ENCODE peak calls at places on chromosomes 12 and 14, in five cellular contexts. One of them, this sample, is unnamed.

GRCh38 chr12:52867636-52868035 is 18.8 kb upstream of the KRT78 start:
- DNase-seq in aorta: peak
- DNase-seq in A549: peak
- DNase-seq in CD4-positive, alpha-beta memory T cell: peak
- DNase-seq in neuronal stem cell: no peak
- DNase-seq in this sample: no peak

GRCh38 chr12:67469666-67470065 is 178.9 kb upstream of the DYRK2 start:
- DNase-seq in CD4-positive, alpha-beta memory T cell: no peak
- DNase-seq in A549: no peak
- DNase-seq in neuronal stem cell: no peak
- DNase-seq in aorta: no peak
- DNase-seq in this sample: no peak

GRCh38 chr14:90450151-90450550 is 53.3 kb downstream of the CALM1 start:
- DNase-seq in A549: no peak
- DNase-seq in neuronal stem cell: no peak
- DNase-seq in aorta: no peak
- DNase-seq in CD4-positive, alpha-beta memory T cell: no peak
- DNase-seq in this sample: no peak

GRCh38 chr14:73613419-73613963 is 1.2 kb downstream of the ACOT6 start:
- DNase-seq in A549: no peak
- DNase-seq in CD4-positive, alpha-beta memory T cell: no peak
- DNase-seq in neuronal stem cell: no peak
- DNase-seq in aorta: no peak
- DNase-seq in this sample: no peak

GRCh38 chr14:71703477-71703876 is 228.8 kb upstream of the RGS6 start:
- DNase-seq in neuronal stem cell: no peak
- DNase-seq in A549: no peak
- DNase-seq in CD4-positive, alpha-beta memory T cell: no peak
- DNase-seq in aorta: no peak
- DNase-seq in this sample: no peak

GRCh38 chr12:1297206-1297605 is 297.2 kb downstream of the FBXL14 start:
- DNase-seq in A549: no peak
- DNase-seq in aorta: no peak
- DNase-seq in CD4-positive, alpha-beta memory T cell: no peak
- DNase-seq in neuronal stem cell: no peak
- DNase-seq in this sample: no peak

GRCh38 chr12:118015306-118015705 is 1.2 kb upstream of the RFC5 start:
- DNase-seq in A549: no peak
- DNase-seq in neuronal stem cell: no peak
- DNase-seq in CD4-positive, alpha-beta memory T cell: no peak
- DNase-seq in aorta: no peak
- DNase-seq in this sample: no peak

GRCh38 chr12:54421175-54421872 is 2.3 kb upstream of the ITGA5 start:
- DNase-seq in A549: no peak
- DNase-seq in aorta: peak
- DNase-seq in neuronal stem cell: no peak
- DNase-seq in CD4-positive, alpha-beta memory T cell: no peak
- DNase-seq in this sample: no peak

GRCh38 chr12:121634836-121635235 is 8.5 kb downstream of the ORAI1 start:
- DNase-seq in CD4-positive, alpha-beta memory T cell: no peak
- DNase-seq in aorta: no peak
- DNase-seq in A549: no peak
- DNase-seq in neuronal stem cell: no peak
- DNase-seq in this sample: no peak

GRCh38 chr14:90454041-90455000 is 57.5 kb downstream of the CALM1 start:
- DNase-seq in A549: peak
- DNase-seq in neuronal stem cell: peak
- DNase-seq in aorta: peak
- DNase-seq in CD4-positive, alpha-beta memory T cell: no peak
- DNase-seq in this sample: peak

GRCh38 chr14:96001866-96002510 is 37.2 kb upstream of the C14orf132 start:
- DNase-seq in CD4-positive, alpha-beta memory T cell: no peak
- DNase-seq in aorta: no peak
- DNase-seq in A549: no peak
- DNase-seq in neuronal stem cell: no peak
- DNase-seq in this sample: no peak

GRCh38 chr12:120010661-120011230 is 21.7 kb downstream of the BICDL1 start:
- DNase-seq in aorta: no peak
- DNase-seq in neuronal stem cell: no peak
- DNase-seq in A549: no peak
- DNase-seq in CD4-positive, alpha-beta memory T cell: peak
- DNase-seq in this sample: peak

GRCh38 chr14:53109688-53110041 is 43.5 kb downstream of the DDHD1 start:
- DNase-seq in A549: no peak
- DNase-seq in aorta: no peak
- DNase-seq in CD4-positive, alpha-beta memory T cell: no peak
- DNase-seq in neuronal stem cell: no peak
- DNase-seq in this sample: no peak

GRCh38 chr12:16241346-16241745 is 36.1 kb downstream of the SLC15A5 start:
- DNase-seq in CD4-positive, alpha-beta memory T cell: no peak
- DNase-seq in neuronal stem cell: no peak
- DNase-seq in A549: no peak
- DNase-seq in aorta: no peak
- DNase-seq in this sample: no peak

GRCh38 chr12:10220398-10221077 is 7.9 kb downstream of the GABARAPL1 start:
- DNase-seq in neuronal stem cell: no peak
- DNase-seq in CD4-positive, alpha-beta memory T cell: no peak
- DNase-seq in A549: no peak
- DNase-seq in aorta: peak
- DNase-seq in this sample: no peak

GRCh38 chr14:76908834-76909233 is 82.6 kb downstream of the LRRC74A start:
- DNase-seq in neuronal stem cell: no peak
- DNase-seq in CD4-positive, alpha-beta memory T cell: peak
- DNase-seq in A549: peak
- DNase-seq in aorta: peak
- DNase-seq in this sample: no peak

GRCh38 chr14:67137744-67138371 is 51.4 kb upstream of the GARIN2 start:
- DNase-seq in CD4-positive, alpha-beta memory T cell: no peak
- DNase-seq in aorta: no peak
- DNase-seq in neuronal stem cell: no peak
- DNase-seq in A549: peak
- DNase-seq in this sample: no peak

GRCh38 chr14:102900631-102901571 is 21.6 kb upstream of the AMN start:
- DNase-seq in aorta: no peak
- DNase-seq in neuronal stem cell: no peak
- DNase-seq in CD4-positive, alpha-beta memory T cell: no peak
- DNase-seq in A549: no peak
- DNase-seq in this sample: no peak
- H3K27ac ChIP-seq in aorta: no peak
- H3K27ac ChIP-seq in neuronal stem cell: no peak
- H3K27ac ChIP-seq in CD4-positive, alpha-beta memory T cell: no peak
- H3K27ac ChIP-seq in A549: no peak
- H3K27ac ChIP-seq in this sample: no peak

GRCh38 chr12:132429122-132429931 is 60.6 kb upstream of the FBRSL1 start:
- DNase-seq in aorta: no peak
- DNase-seq in CD4-positive, alpha-beta memory T cell: no peak
- DNase-seq in neuronal stem cell: no peak
- DNase-seq in A549: no peak
- DNase-seq in this sample: no peak
- H3K27ac ChIP-seq in aorta: no peak
- H3K27ac ChIP-seq in CD4-positive, alpha-beta memory T cell: no peak
- H3K27ac ChIP-seq in neuronal stem cell: peak
- H3K27ac ChIP-seq in A549: no peak
- H3K27ac ChIP-seq in this sample: no peak

GRCh38 chr12:29725587-29726320 is 58.0 kb downstream of the TMTC1 start:
- DNase-seq in neuronal stem cell: no peak
- DNase-seq in CD4-positive, alpha-beta memory T cell: no peak
- DNase-seq in A549: no peak
- DNase-seq in aorta: peak
- DNase-seq in this sample: no peak

GRCh38 chr12:29730481-29730880 is 53.3 kb downstream of the TMTC1 start:
- DNase-seq in A549: no peak
- DNase-seq in CD4-positive, alpha-beta memory T cell: no peak
- DNase-seq in aorta: no peak
- DNase-seq in neuronal stem cell: no peak
- DNase-seq in this sample: no peak

GRCh38 chr12:29726741-29727348 is 56.9 kb downstream of the TMTC1 start:
- DNase-seq in CD4-positive, alpha-beta memory T cell: no peak
- DNase-seq in aorta: no peak
- DNase-seq in A549: no peak
- DNase-seq in neuronal stem cell: no peak
- DNase-seq in this sample: no peak

GRCh38 chr12:29726321-29726692 is 57.4 kb downstream of the TMTC1 start:
- DNase-seq in neuronal stem cell: no peak
- DNase-seq in A549: no peak
- DNase-seq in aorta: no peak
- DNase-seq in CD4-positive, alpha-beta memory T cell: no peak
- DNase-seq in this sample: no peak

GRCh38 chr12:29728033-29728432 is 55.7 kb downstream of the TMTC1 start:
- DNase-seq in CD4-positive, alpha-beta memory T cell: no peak
- DNase-seq in aorta: no peak
- DNase-seq in A549: no peak
- DNase-seq in neuronal stem cell: no peak
- DNase-seq in this sample: no peak
- H3K27ac ChIP-seq in CD4-positive, alpha-beta memory T cell: no peak
- H3K27ac ChIP-seq in aorta: no peak
- H3K27ac ChIP-seq in A549: no peak
- H3K27ac ChIP-seq in neuronal stem cell: no peak
- H3K27ac ChIP-seq in this sample: no peak

GRCh38 chr14:101362529-101363260 is 198.6 kb upstream of the DIO3 start:
- DNase-seq in neuronal stem cell: no peak
- DNase-seq in CD4-positive, alpha-beta memory T cell: no peak
- DNase-seq in aorta: no peak
- DNase-seq in A549: no peak
- DNase-seq in this sample: no peak
- H3K27ac ChIP-seq in neuronal stem cell: no peak
- H3K27ac ChIP-seq in CD4-positive, alpha-beta memory T cell: no peak
- H3K27ac ChIP-seq in aorta: no peak
- H3K27ac ChIP-seq in A549: no peak
- H3K27ac ChIP-seq in this sample: no peak

This sample was measured in PC-9.